ENCODE peak calls at places on chromosomes 3 and 15, in ten cellular contexts. M, U, P, R, E, C, N, S, G and T are unnamed samples.

GRCh38 chr15:90859234-90860131 is 8.9 kb upstream of the FURIN start:
- DNase-seq in P (no peak), G (no peak), M (peak; percentile 49), S (no peak), U (no peak), N (no peak), R (no peak), E (no peak), C (no peak), T (no peak)

GRCh38 chr3:156142649-156143048 is 22.3 kb downstream of the KCNAB1 start:
- DNase-seq in E (no peak), M (no peak), U (no peak), C (no peak), R (no peak), S (no peak), P (no peak), G (no peak), N (no peak), T (no peak)

GRCh38 chr15:68335251-68335650 is 57.7 kb downstream of the FEM1B start:
- DNase-seq in N (peak; percentile 38), G (no peak), M (no peak), P (no peak), E (no peak), U (no peak), C (no peak), R (no peak), S (no peak), T (no peak)

GRCh38 chr3:24355806-24356205 is 138.8 kb downstream of the THRB start:
- DNase-seq in U (no peak), S (no peak), P (no peak), R (no peak), M (no peak), C (no peak), N (no peak), E (no peak), G (no peak), T (no peak)

GRCh38 chr3:177977381-177978158 is 558.7 kb upstream of the KCNMB2 start:
- DNase-seq in M (no peak), S (peak; percentile 18), E (no peak), N (no peak), C (peak; percentile 93), P (no peak), U (peak; percentile 94), G (no peak), R (no peak), T (no peak)

GRCh38 chr15:98684995-98685525 is 36.7 kb downstream of the IGF1R start:
- DNase-seq in G (no peak), M (no peak), E (no peak), C (peak; percentile 36), R (no peak), P (no peak), U (no peak), S (no peak), N (no peak), T (no peak)

GRCh38 chr3:159829056-159829995 is 159.3 kb upstream of the IL12A start:
- DNase-seq in S (peak; percentile 65), E (no peak), C (peak; percentile 16), R (no peak), N (no peak), P (no peak), G (no peak), M (no peak), U (no peak), T (no peak)

GRCh38 chr3:28349397-28350000 is 875 bp upstream of the AZI2 start:
- DNase-seq in N (no peak), R (no peak), C (no peak), E (no peak), U (peak; percentile 26), S (peak; percentile 69), P (no peak), M (no peak), G (no peak), T (no peak)

GRCh38 chr3:127743676-127744075 is 70.9 kb downstream of the ABTB1 start:
- DNase-seq in C (no peak), S (no peak), U (no peak), N (no peak), M (no peak), G (no peak), E (no peak), P (no peak), R (no peak), T (no peak)